ENCODE peak calls at places on chromosomes 12 and 14, in five cellular contexts. V is myocyte; U is non-pigmented ciliary epithelial cell; I is NCI-H1436; K is stimulated activated CD4-positive, alpha-beta T cell treated with anti-CD3 and anti-CD28 coated beads, Interleukin-15, amount 100 ng/mL, for 1 hour. L is an unnamed sample.

GRCh38 chr12:72523754-72524153 is 251.6 kb downstream of the TRHDE start:
- DNase-seq in V (no peak), U (no peak), I (no peak), K (no peak), L (no peak)

GRCh38 chr14:96748371-96748770 is 48.8 kb upstream of the VRK1 start:
- DNase-seq in V (no peak), U (no peak), I (peak; percentile 36), K (no peak), L (no peak)

GRCh38 chr12:100427078-100427477 is 46.6 kb upstream of the NR1H4 start:
- DNase-seq in V (peak; percentile 17), U (peak; percentile 45), I (no peak), K (no peak), L (no peak)

GRCh38 chr14:67837011-67837624 is 17.5 kb downstream of the RAD51B start:
- DNase-seq in V (peak; percentile 76), U (peak; percentile 58), I (peak; percentile 6), K (no peak), L (no peak)

GRCh38 chr12:122891661-122892525 is 4.0 kb downstream of the VPS37B start:
- DNase-seq in V (peak; percentile 85), U (no peak), I (no peak), K (no peak), L (no peak)

GRCh38 chr12:122197612-122197966 is 5.9 kb upstream of the B3GNT4 start:
- DNase-seq in V (peak; percentile 31), U (no peak), I (no peak), K (no peak), L (no peak)

GRCh38 chr14:75864352-75864751 is 117.4 kb downstream of the TGFB3 start:
- DNase-seq in V (no peak), U (no peak), I (no peak), K (no peak), L (no peak)

GRCh38 chr12:57461326-57461903 is 1.8 kb downstream of the GLI1 start:
- DNase-seq in V (peak; percentile 52), U (no peak), I (no peak), K (no peak), L (no peak)

GRCh38 chr14:33134975-33135374 is 196.3 kb downstream of the NPAS3 start:
- DNase-seq in V (no peak), U (no peak), I (no peak), K (no peak), L (no peak)

GRCh38 chr14:35051796-35052195 is 5.7 kb downstream of the FAM177A1 start:
- DNase-seq in V (no peak), U (no peak), I (no peak), K (no peak), L (no peak)

GRCh38 chr12:46998811-46999368 is 80.5 kb upstream of the PCED1B start:
- DNase-seq in V (peak; percentile 62), U (peak; percentile 81), I (no peak), K (no peak), L (no peak)

GRCh38 chr12:13982010-13982409 is 608 bp upstream of the GRIN2B start:
- DNase-seq in V (no peak), U (no peak), I (no peak), K (no peak), L (no peak)